ENCODE peak calls at places on chromosomes 1 and 21, in nine cellular contexts. D, O, U, K, H, C, F, N and E are unnamed samples.

GRCh38 chr1:201985355-201985754 is 2.9 kb downstream of the RNPEP start:
- DNase-seq in D (no peak), O (no peak), U (no peak), K (no peak), H (no peak), C (no peak), F (no peak), N (no peak), E (no peak)

GRCh38 chr1:114700026-114700600 is 4.8 kb upstream of the AMPD1 start:
- DNase-seq in D (no peak), O (no peak), U (no peak), K (no peak), H (no peak), C (no peak), F (no peak), N (no peak), E (no peak)

GRCh38 chr1:158969166-158969565 is 37.8 kb downstream of the PYHIN1 start:
- DNase-seq in D (no peak), O (no peak), U (no peak), K (no peak), H (no peak), C (no peak), F (no peak), N (no peak), E (no peak)

GRCh38 chr1:30477588-30477987 is 245.8 kb downstream of the MATN1 start:
- DNase-seq in D (no peak), O (no peak), U (no peak), K (no peak), H (no peak), C (no peak), F (no peak), N (no peak), E (no peak)

GRCh38 chr21:46057111-46057709 is 40.7 kb upstream of the COL6A2 start:
- DNase-seq in D (no peak), O (peak; percentile 40), U (no peak), K (no peak), H (no peak), C (no peak), F (no peak), N (peak; percentile 35), E (no peak)

GRCh38 chr1:211371406-211372105 is 44.9 kb downstream of the TRAF5 start:
- DNase-seq in D (no peak), O (no peak), U (peak; percentile 41), K (no peak), H (no peak), C (no peak), F (no peak), N (no peak), E (no peak)

GRCh38 chr1:81834921-81835698 is 34.4 kb downstream of the ADGRL2 start:
- DNase-seq in D (no peak), O (no peak), U (peak; percentile 26), K (no peak), H (no peak), C (peak; percentile 29), F (no peak), N (no peak), E (peak; percentile 80)

GRCh38 chr1:43893020-43893419 is 40.6 kb upstream of the ARTN start:
- DNase-seq in D (no peak), O (no peak), U (no peak), K (no peak), H (no peak), C (no peak), F (no peak), N (no peak), E (no peak)

GRCh38 chr1:87169250-87169910 is 159.3 kb upstream of the LMO4 start:
- DNase-seq in D (no peak), O (no peak), U (peak; percentile 13), K (no peak), H (no peak), C (no peak), F (no peak), N (no peak), E (no peak)

GRCh38 chr1:905811-906531 is 17.8 kb upstream of the SAMD11 start:
- DNase-seq in D (peak; percentile 34), O (peak; percentile 47), U (no peak), K (no peak), H (no peak), C (peak; percentile 48), F (no peak), N (peak; percentile 47), E (peak; percentile 29)

GRCh38 chr1:47232187-47232874 is at the start of gene TAL1:
- DNase-seq in D (no peak), O (peak; percentile 70), U (no peak), K (no peak), H (no peak), C (peak; percentile 39), F (no peak), N (peak; percentile 55), E (peak; percentile 79)
- H3K4me3 ChIP-seq in D (peak within 1 kb of the TSS; percentile 18), O (peak within 1 kb of the TSS; percentile 65), U (peak within 1 kb of the TSS; percentile 6), K (peak within 1 kb of the TSS; percentile 4), H (peak within 1 kb of the TSS; percentile 67), C (peak within 1 kb of the TSS; percentile 54), F (peak within 1 kb of the TSS; percentile 18), N (peak within 1 kb of the TSS; percentile 56), E (peak within 1 kb of the TSS; percentile 47)

DNA sequence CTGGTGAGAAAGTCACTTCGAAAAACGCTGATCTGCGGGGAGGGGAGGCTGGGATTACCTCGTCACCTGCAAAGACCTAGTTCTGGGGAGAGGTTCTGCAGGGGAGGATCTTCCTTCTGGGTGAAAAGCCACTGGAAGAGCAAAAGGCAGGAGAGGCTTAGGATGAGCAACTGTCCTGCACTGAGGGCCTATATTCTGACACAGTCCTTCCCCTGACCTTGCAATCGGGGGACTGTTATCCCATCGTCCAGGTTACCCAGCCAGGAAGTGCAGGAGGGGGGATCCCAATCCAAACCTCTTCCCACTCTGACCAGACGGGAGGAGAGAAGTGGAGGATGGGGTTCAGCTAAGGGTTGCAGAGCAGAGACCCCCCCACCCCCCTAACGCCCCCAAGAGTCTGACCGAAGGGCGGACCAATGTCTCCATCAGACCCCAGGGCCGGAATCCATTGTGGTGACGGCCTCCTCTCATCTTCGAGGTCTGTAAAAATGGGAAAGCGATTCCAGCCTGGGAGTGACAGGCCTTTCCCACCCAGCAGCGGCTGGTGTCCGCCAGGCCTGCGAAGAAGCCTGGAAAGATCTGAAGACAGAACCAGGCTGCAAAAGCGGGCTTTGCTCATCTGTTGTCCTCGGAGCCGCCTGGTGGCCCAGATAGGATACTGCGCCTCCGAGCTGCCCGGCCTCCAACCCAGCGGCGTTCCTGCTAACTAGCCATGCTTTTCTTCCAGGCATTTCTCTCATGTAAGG is 1.6 kb upstream of the DHRS3 start:
- DNase-seq in D (peak; percentile 84), O (peak; percentile 96), U (peak; percentile 88), K (peak; percentile 78), H (peak; percentile 78), C (peak; percentile 88), F (peak; percentile 54), N (peak; percentile 88), E (peak; percentile 95)
- H3K4me3 ChIP-seq in D (peak overlapping the region; percentile 74), O (peak overlapping the region; percentile 96), U (peak overlapping the region; percentile 82), K (peak overlapping the region; percentile 81), H (peak overlapping the region; percentile 92), C (peak overlapping the region; percentile 88), F (peak overlapping the region; percentile 96), N (peak overlapping the region; percentile 85), E (peak overlapping the region; percentile 78)

GRCh38 chr1:16391408-16391807 is 24.4 kb downstream of the SZRD1 start:
- DNase-seq in D (no peak), O (no peak), U (no peak), K (no peak), H (no peak), C (no peak), F (no peak), N (no peak), E (no peak)

GRCh38 chr1:16387201-16388185 is 20.5 kb downstream of the SZRD1 start:
- DNase-seq in D (peak; percentile 64), O (no peak), U (peak; percentile 23), K (no peak), H (no peak), C (no peak), F (no peak), N (peak; percentile 77), E (no peak)

GRCh38 chr1:16385659-16386453 is 18.8 kb downstream of the SZRD1 start:
- DNase-seq in D (no peak), O (no peak), U (no peak), K (no peak), H (no peak), C (no peak), F (no peak), N (no peak), E (no peak)

GRCh38 chr1:16383917-16384316 is 16.9 kb downstream of the SZRD1 start:
- DNase-seq in D (no peak), O (no peak), U (no peak), K (no peak), H (no peak), C (no peak), F (no peak), N (no peak), E (no peak)

DNA sequence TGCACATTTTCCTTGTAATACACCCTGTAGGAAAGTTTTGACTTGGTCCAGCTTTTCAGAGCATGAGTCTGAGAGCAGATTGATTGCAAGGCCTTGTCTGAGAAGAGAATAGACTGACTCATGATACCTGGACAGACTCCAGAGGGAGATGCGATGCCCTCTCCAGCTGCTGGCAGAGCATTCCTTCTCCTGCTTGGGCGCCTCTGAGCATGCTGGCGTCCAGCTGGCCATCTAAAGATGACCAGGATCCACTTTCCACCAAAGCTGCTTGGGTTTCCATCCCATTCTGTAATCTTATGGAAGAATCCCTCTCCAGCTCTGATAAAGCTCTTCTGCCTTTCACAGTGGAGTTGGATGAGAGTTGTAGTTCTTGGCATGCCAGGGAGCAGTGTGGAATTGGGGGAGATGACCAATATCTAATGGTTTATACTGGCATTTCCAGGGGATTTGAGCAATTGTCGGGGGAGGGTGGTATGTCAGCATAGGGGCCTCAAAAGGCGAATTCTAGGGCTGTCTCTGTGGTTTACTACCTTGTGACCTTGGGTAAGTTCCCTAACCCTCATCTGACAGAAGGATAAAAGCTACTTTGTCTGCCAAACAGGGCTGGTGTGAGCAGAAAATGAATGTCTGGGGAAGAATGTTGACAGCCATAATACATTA is 19.5 kb downstream of the SZRD1 start:
- DNase-seq in D (no peak), O (no peak), U (peak; percentile 76), K (no peak), H (no peak), C (no peak), F (no peak), N (no peak), E (no peak)
- H3K4me3 ChIP-seq in D (no peak overlapping the region), O (no peak overlapping the region), U (no peak overlapping the region), K (no peak overlapping the region), H (peak overlapping the region; percentile 29), C (no peak overlapping the region), F (peak overlapping the region; percentile 29), N (peak overlapping the region; percentile 39), E (peak overlapping the region; percentile 2)

GRCh38 chr1:41361495-41362356 is 492 bp downstream of the FOXO6 start:
- DNase-seq in D (peak; percentile 33), O (peak; percentile 75), U (no peak), K (no peak), H (peak; percentile 61), C (no peak), F (no peak), N (no peak), E (no peak)

GRCh38 chr1:41364444-41365319 is 3.4 kb downstream of the FOXO6 start:
- DNase-seq in D (no peak), O (no peak), U (no peak), K (no peak), H (no peak), C (no peak), F (no peak), N (no peak), E (no peak)

GRCh38 chr1:41362357-41362721 is 1.1 kb downstream of the FOXO6 start:
- DNase-seq in D (peak; percentile 33), O (no peak), U (no peak), K (no peak), H (peak; percentile 48), C (no peak), F (no peak), N (no peak), E (peak; percentile 71)

GRCh38 chr1:41363632-41364320 is 2.5 kb downstream of the FOXO6 start:
- DNase-seq in D (no peak), O (no peak), U (no peak), K (no peak), H (peak; percentile 42), C (no peak), F (no peak), N (no peak), E (no peak)

GRCh38 chr1:41362749-41363631 is 1.8 kb downstream of the FOXO6 start:
- DNase-seq in D (no peak), O (no peak), U (no peak), K (no peak), H (peak; percentile 46), C (no peak), F (no peak), N (no peak), E (no peak)
- H3K4me3 ChIP-seq in D (no peak overlapping the region), O (no peak overlapping the region), U (no peak overlapping the region), K (no peak overlapping the region), H (no peak overlapping the region), C (peak overlapping the region; percentile 51), F (no peak overlapping the region), N (no peak overlapping the region), E (no peak overlapping the region)